ENCODE peak calls at places on chromosomes 1 and 21, in four cellular contexts. N is IMR-90, C is mesenchymal stem cell, X is H9. U is an unnamed sample.

GRCh38 chr1:231395051-231395995 is 26.8 kb downstream of the EGLN1 start:
- DNase-seq in N (peak), C (peak), X (no peak), U (peak)

GRCh38 chr1:167158095-167158812 is 62.4 kb upstream of the POU2F1 start:
- DNase-seq in N (no peak), C (no peak), X (no peak), U (no peak)

GRCh38 chr21:32611471-32611997 is 643 bp downstream of the CFAP298 start:
- DNase-seq in N (peak), C (peak), X (no peak), U (peak)

GRCh38 chr1:234111458-234112142 is 207.1 kb downstream of the SLC35F3 start:
- DNase-seq in N (peak), C (peak), X (peak), U (peak)

GRCh38 chr1:1196431-1197187 is 9.8 kb downstream of the TNFRSF18 start:
- DNase-seq in N (no peak), C (no peak), X (no peak), U (no peak)

GRCh38 chr1:166915941-166916340 is 39.9 kb upstream of the TADA1 start:
- DNase-seq in N (peak), C (no peak), X (peak), U (peak)

GRCh38 chr1:161954050-161954449 is 69.6 kb downstream of the OLFML2B start:
- DNase-seq in N (no peak), C (no peak), X (no peak), U (no peak)

GRCh38 chr1:184028854-184029623 is 8.5 kb downstream of the COLGALT2 start:
- DNase-seq in N (no peak), C (no peak), X (no peak), U (no peak)

GRCh38 chr1:53590104-53590503 is 130.9 kb downstream of the DMRTB1 start:
- DNase-seq in N (no peak), C (no peak), X (no peak), U (no peak)

GRCh38 chr1:6785721-6786505 is 659 bp downstream of the CAMTA1 start:
- DNase-seq in N (peak), C (peak), X (peak), U (peak)

GRCh38 chr1:228867093-228867950 is 132.0 kb downstream of the RHOU start:
- DNase-seq in N (peak), C (peak), X (peak), U (no peak)

GRCh38 chr1:203692565-203693470 is 66.2 kb downstream of the ATP2B4 start:
- DNase-seq in N (peak), C (peak), X (no peak), U (peak)

GRCh38 chr1:160665330-160666078 is 18.7 kb upstream of the SLAMF1 start:
- DNase-seq in N (no peak), C (peak), X (no peak), U (peak)

GRCh38 chr1:202571719-202572339 is 138.4 kb downstream of the SYT2 start:
- DNase-seq in N (peak), C (peak), X (no peak), U (peak)

GRCh38 chr1:155134858-155135415 is 715 bp upstream of the SLC50A1 start:
- DNase-seq in N (peak), C (peak), X (peak), U (peak)

GRCh38 chr1:156748670-156749428 is 2.6 kb downstream of the HDGF start:
- DNase-seq in N (peak), C (peak), X (no peak), U (peak)

GRCh38 chr1:153635872-153636271 is 2.0 kb downstream of the CHTOP start:
- DNase-seq in N (no peak), C (no peak), X (no peak), U (no peak)

GRCh38 chr1:29643838-29644440 is 407.6 kb downstream of the PTPRU start:
- DNase-seq in N (no peak), C (no peak), X (no peak), U (no peak)

GRCh38 chr1:229031491-229032341 is 239.2 kb upstream of the RAB4A start:
- DNase-seq in N (no peak), C (no peak), X (no peak), U (no peak)

GRCh38 chr1:7561331-7561921 is 209.7 kb upstream of the VAMP3 start:
- DNase-seq in N (peak), C (peak), X (peak), U (peak)

GRCh38 chr21:43810505-43811261 is 21.3 kb downstream of the RRP1 start:
- DNase-seq in N (peak), C (peak), X (peak), U (peak)

GRCh38 chr1:93992190-93992589 is 83.0 kb upstream of the GCLM start:
- DNase-seq in N (no peak), C (no peak), X (no peak), U (no peak)

GRCh38 chr1:83026745-83027144 is 972.2 kb downstream of the TTLL7 start:
- DNase-seq in N (no peak), C (no peak), X (no peak), U (no peak)

GRCh38 chr1:11499825-11500331 is 20.9 kb downstream of the DISP3 start:
- DNase-seq in N (no peak), C (no peak), X (peak), U (no peak)

GRCh38 chr1:62103880-62104279 is 90.8 kb upstream of the L1TD1 start:
- DNase-seq in N (no peak), C (no peak), X (no peak), U (peak)

GRCh38 chr1:5758000-5758858 is 234.0 kb downstream of the NPHP4 start:
- DNase-seq in N (no peak), C (no peak), X (no peak), U (no peak)

GRCh38 chr1:5757177-5757820 is 234.9 kb downstream of the NPHP4 start:
- DNase-seq in N (no peak), C (no peak), X (no peak), U (no peak)

GRCh38 chr1:5755552-5756125 is 236.6 kb downstream of the NPHP4 start:
- DNase-seq in N (no peak), C (no peak), X (no peak), U (no peak)

GRCh38 chr1:5754817-5755551 is 237.2 kb downstream of the NPHP4 start:
- DNase-seq in N (no peak), C (no peak), X (no peak), U (no peak)

GRCh38 chr1:5756434-5757176 is 235.6 kb downstream of the NPHP4 start:
- DNase-seq in N (no peak), C (no peak), X (no peak), U (no peak)
- H2BK5ac ChIP-seq in N (no peak), C (no peak), X (no peak), U (no peak)

GRCh38 chr1:110524311-110525249 is 5.6 kb upstream of the KCNA10 start:
- DNase-seq in N (peak), C (peak), X (peak), U (peak)
- H3K4me2 ChIP-seq in N (no peak), C (no peak), X (no peak), U (no peak)

DNA sequence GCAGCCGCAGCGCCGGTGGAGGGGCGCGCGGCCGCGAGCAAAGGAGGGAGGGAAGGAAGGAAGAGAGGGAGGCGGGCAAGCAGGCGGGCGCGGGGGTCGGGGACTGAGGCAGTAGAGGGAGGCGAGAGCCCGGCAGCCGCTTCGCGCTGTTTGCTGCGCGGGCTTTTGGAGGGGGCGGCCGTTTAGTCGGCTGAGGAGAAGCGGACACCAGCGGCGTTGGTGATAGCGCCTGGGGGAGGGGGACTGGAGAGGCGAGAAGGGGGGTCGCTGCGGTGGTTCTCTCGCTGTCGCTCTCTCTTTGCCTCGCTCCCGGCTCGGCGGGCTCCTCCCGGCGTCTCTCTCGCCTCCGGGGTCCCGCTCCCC is at the start of gene HS2ST1:
- DNase-seq in N (no peak), C (no peak), X (no peak), U (no peak)
- H2BK5ac ChIP-seq in N (peak), C (peak), X (peak), U (peak)

DNA sequence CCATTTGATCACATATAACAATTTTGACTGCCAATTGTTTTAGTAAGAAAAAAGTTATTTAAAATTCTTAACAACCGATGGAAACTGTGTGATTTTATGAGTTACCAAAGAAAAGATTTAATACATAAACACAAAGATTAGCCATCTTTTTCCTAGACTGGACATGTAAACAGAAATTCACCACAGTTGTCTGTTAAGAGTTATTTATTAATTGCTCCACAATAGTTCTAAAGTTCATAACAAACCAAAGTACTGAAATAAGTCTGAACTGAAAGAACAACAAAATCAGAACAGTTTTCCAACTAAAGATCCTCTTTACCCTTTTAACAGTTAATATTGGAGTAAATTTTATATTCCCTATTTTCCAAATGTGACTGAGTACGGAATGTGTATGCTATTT is 8.6 kb downstream of the ZNF281 start:
- DNase-seq in N (no peak), C (peak), X (no peak), U (no peak)
- H3K4me2 ChIP-seq in N (peak), C (no peak), X (no peak), U (no peak)

GRCh38 chr1:25710583-25711347 is 89.2 kb upstream of the SELENON start:
- DNase-seq in N (peak), C (peak), X (no peak), U (no peak)
- H2BK5ac ChIP-seq in N (peak), C (no peak), X (no peak), U (no peak)

GRCh38 chr1:84479998-84480397 is 932 bp downstream of the RPF1 start:
- DNase-seq in N (peak), C (no peak), X (no peak), U (peak)

GRCh38 chr1:84480658-84481057 is 1.6 kb downstream of the RPF1 start:
- DNase-seq in N (no peak), C (no peak), X (no peak), U (no peak)

GRCh38 chr1:84478876-84479868 is at the start of gene RPF1:
- DNase-seq in N (peak), C (peak), X (peak), U (peak)

GRCh38 chr1:84476225-84476624 is 2.8 kb upstream of the RPF1 start:
- DNase-seq in N (no peak), C (no peak), X (no peak), U (no peak)

GRCh38 chr1:84481317-84481716 is 2.3 kb downstream of the RPF1 start:
- DNase-seq in N (no peak), C (no peak), X (no peak), U (no peak)
- H3K4me2 ChIP-seq in N (peak), C (no peak), X (no peak), U (no peak)

GRCh38 chr1:2493691-2494322 is 17.7 kb downstream of the PLCH2 start:
- DNase-seq in N (no peak), C (no peak), X (no peak), U (no peak)
- H2BK5ac ChIP-seq in N (no peak), C (no peak), X (no peak), U (no peak)

GRCh38 chr1:8745749-8746390 is 71.6 kb downstream of the RERE start:
- DNase-seq in N (no peak), C (no peak), X (no peak), U (no peak)
- H3K4me2 ChIP-seq in N (no peak), C (no peak), X (no peak), U (no peak)

DNA sequence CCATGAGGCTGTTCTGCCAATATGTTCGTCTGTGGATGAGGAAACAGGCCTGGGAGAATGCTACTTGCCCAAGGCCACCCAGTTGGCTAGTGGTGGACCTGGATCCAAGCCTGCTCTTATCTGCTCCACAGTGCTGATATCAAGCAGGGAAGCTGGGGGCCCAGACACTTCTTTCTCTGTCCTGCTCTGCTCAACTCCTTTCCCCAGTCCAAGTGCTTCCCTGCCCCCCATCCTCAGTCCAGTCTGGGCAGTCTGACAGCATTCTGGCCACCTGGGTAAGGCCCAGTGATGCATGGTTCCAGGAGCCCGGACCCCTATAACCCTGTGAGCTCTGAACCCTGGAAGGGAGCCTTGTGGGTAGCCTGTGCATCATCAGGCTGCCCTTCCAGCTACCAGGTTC is 4.2 kb upstream of the PAQR7 start:
- DNase-seq in N (no peak), C (no peak), X (no peak), U (no peak)
- H2BK5ac ChIP-seq in N (no peak), C (no peak), X (no peak), U (no peak)